ENCODE peak calls at places on chromosomes 7 and 10, in seven cellular contexts. K is Caco-2; V is endothelial cell of umbilical vein; Z is Peyer's patch; I is GM06990; U is AG04450; G is CD4-positive, CD25-positive, alpha-beta regulatory T cell. D is an unnamed sample. For H3K27me3, the result is how much of the 10 kb centered on the place peaks cover.

GRCh38 chr7:29609162-29610030 is 45.8 kb downstream of the PRR15 start:
- DNase-seq in I (no peak), V (peak), U (no peak), Z (peak), G (no peak), K (peak), D (peak)

GRCh38 chr10:48461623-48462481 is 143.0 kb downstream of the ARHGAP22 start:
- DNase-seq in I (no peak), V (no peak), K (no peak), Z (no peak), U (no peak), G (no peak), D (peak)

GRCh38 chr10:8240861-8241260 is 186.4 kb downstream of the GATA3 start:
- DNase-seq in G (no peak), K (no peak), V (no peak), Z (no peak), U (no peak), I (no peak), D (no peak)

GRCh38 chr7:131072505-131073091 is 255.1 kb upstream of the MKLN1 start:
- DNase-seq in K (peak), U (no peak), G (no peak), I (no peak), V (peak), Z (no peak), D (no peak)

GRCh38 chr10:113228570-113228969 is 278.5 kb downstream of the TCF7L2 start:
- DNase-seq in Z (no peak), I (no peak), V (no peak), G (no peak), U (no peak), K (no peak), D (no peak)

GRCh38 chr7:115630049-115630448 is 400.5 kb downstream of the TFEC start:
- DNase-seq in G (no peak), I (no peak), U (no peak), V (no peak), Z (no peak), K (no peak), D (no peak)

GRCh38 chr7:141014091-141014490 is 661 bp downstream of the MRPS33 start:
- DNase-seq in K (no peak), G (no peak), U (no peak), I (no peak), V (no peak), Z (no peak), D (peak)

GRCh38 chr10:95503526-95503925 is 57.6 kb downstream of the SORBS1 start:
- DNase-seq in U (no peak), V (no peak), K (no peak), Z (no peak), G (no peak), I (no peak), D (no peak)

GRCh38 chr10:112080284-112080683 is 103.3 kb downstream of the GPAM start:
- DNase-seq in I (no peak), G (no peak), K (no peak), Z (no peak), V (no peak), U (no peak), D (no peak)

GRCh38 chr10:110824152-110824441 is 47.6 kb upstream of the PDCD4 start:
- DNase-seq in Z (no peak), G (no peak), I (no peak), K (no peak), U (no peak), V (peak), D (no peak)

GRCh38 chr7:31129067-31129466 is 77.0 kb downstream of the ADCYAP1R1 start:
- DNase-seq in U (no peak), Z (no peak), G (no peak), K (no peak), I (no peak), V (no peak), D (no peak)

GRCh38 chr7:122304996-122305421 is 459 bp upstream of the FEZF1 start:
- DNase-seq in G (no peak), I (no peak), V (no peak), Z (no peak), K (no peak), U (no peak), D (no peak)

GRCh38 chr7:17965600-17965999 is 25.3 kb upstream of the SNX13 start:
- DNase-seq in U (no peak), Z (no peak), V (peak), G (no peak), K (no peak), I (no peak), D (no peak)

GRCh38 chr10:92972066-92972870 is 88.3 kb upstream of the CYP26C1 start:
- DNase-seq in U (no peak), V (peak), Z (peak), K (peak), G (no peak), I (no peak), D (peak)

GRCh38 chr10:122407375-122408125 is 33.0 kb downstream of the PLEKHA1 start:
- DNase-seq in K (no peak), G (peak), I (no peak), Z (no peak), U (no peak), V (peak), D (no peak)

GRCh38 chr10:47309403-47310089 is 9.5 kb downstream of the GDF10 start:
- DNase-seq in V (no peak), U (no peak), I (no peak), Z (peak), K (no peak), G (no peak), D (no peak)

GRCh38 chr7:107725138-107725740 is 18.7 kb upstream of the CBLL1 start:
- DNase-seq in U (peak), I (no peak), G (peak), Z (no peak), V (peak), K (peak), D (peak)

GRCh38 chr7:4689151-4689550 is 7.1 kb downstream of the FOXK1 start:
- DNase-seq in U (no peak), K (no peak), G (no peak), V (no peak), I (no peak), Z (no peak), D (no peak)

GRCh38 chr10:102267748-102268147 is 22.4 kb downstream of the GBF1 start:
- DNase-seq in K (no peak), U (peak), V (no peak), I (no peak), G (no peak), Z (no peak), D (no peak)

GRCh38 chr10:114537791-114538543 is 120.1 kb downstream of the ABLIM1 start:
- DNase-seq in G (no peak), U (no peak), Z (no peak), I (no peak), K (no peak), V (no peak), D (no peak)

GRCh38 chr7:19248681-19249080 is 103.5 kb upstream of the FERD3L start:
- DNase-seq in V (no peak), G (no peak), U (peak), K (no peak), I (no peak), Z (no peak), D (no peak)

GRCh38 chr7:47239034-47239433 is 342.9 kb downstream of the TNS3 start:
- DNase-seq in V (no peak), U (no peak), Z (no peak), I (no peak), K (no peak), G (no peak), D (no peak)

GRCh38 chr10:55374060-55374459 is 573.0 kb upstream of the PCDH15 start:
- DNase-seq in U (no peak), I (no peak), G (no peak), V (peak), Z (no peak), K (no peak), D (no peak)

GRCh38 chr7:13009517-13009916 is 322.1 kb downstream of the ARL4A start:
- DNase-seq in K (no peak), V (no peak), G (no peak), I (no peak), Z (no peak), U (no peak), D (no peak)

GRCh38 chr7:521221-522070 is 1.8 kb upstream of the PDGFA start:
- DNase-seq in V (peak), I (peak), G (no peak), U (no peak), K (peak), Z (peak), D (no peak)

GRCh38 chr10:99234067-99234738 is 1.4 kb downstream of the HPSE2 start:
- DNase-seq in K (no peak), G (no peak), Z (peak), U (no peak), V (peak), I (peak), D (peak)

GRCh38 chr7:156156734-156157408 is 344.6 kb upstream of the SHH start:
- DNase-seq in I (no peak), V (no peak), U (no peak), K (peak), Z (no peak), G (no peak), D (no peak)

GRCh38 chr7:123230603-123231002 is 30.8 kb upstream of the SLC13A1 start:
- DNase-seq in K (no peak), G (no peak), Z (no peak), V (no peak), I (no peak), U (no peak), D (no peak)

GRCh38 chr7:66576646-66577045 is 52.0 kb upstream of the KCTD7 start:
- DNase-seq in U (no peak), V (no peak), K (no peak), G (no peak), I (no peak), Z (no peak), D (no peak)

GRCh38 chr7:51031216-51031615 is 248.5 kb upstream of the GRB10 start:
- DNase-seq in K (no peak), U (no peak), Z (no peak), V (no peak), G (no peak), I (no peak), D (no peak)

GRCh38 chr10:90149563-90149962 is 448.2 kb downstream of the KIF20B start:
- DNase-seq in K (no peak), V (no peak), I (no peak), Z (no peak), U (no peak), G (no peak), D (no peak)

GRCh38 chr7:42193457-42194111 is 43.4 kb downstream of the GLI3 start:
- DNase-seq in G (no peak), V (no peak), I (no peak), K (no peak), U (no peak), Z (no peak), D (no peak)

GRCh38 chr7:29170781-29171180 is 23.8 kb upstream of the CHN2 start:
- DNase-seq in U (no peak), V (no peak), G (no peak), I (no peak), K (no peak), Z (no peak), D (no peak)

GRCh38 chr7:64035388-64035787 is 9.8 kb upstream of the ZNF727 start:
- DNase-seq in G (no peak), K (no peak), U (no peak), I (no peak), V (no peak), Z (no peak), D (no peak)

GRCh38 chr7:149196151-149196704 is 882 bp downstream of the ZNF282 start:
- DNase-seq in Z (no peak), K (no peak), G (no peak), I (peak), V (peak), U (no peak), D (peak)

GRCh38 chr10:93180402-93181040 is 106.8 kb downstream of the CYP26A1 start:
- DNase-seq in K (no peak), U (no peak), I (no peak), Z (no peak), G (no peak), V (no peak), D (peak)

GRCh38 chr7:111750168-111750715 is 187.9 kb upstream of the IMMP2L start:
- DNase-seq in V (no peak), U (no peak), K (no peak), Z (no peak), G (no peak), I (no peak), D (no peak)

GRCh38 chr10:48474764-48475365 is 130.0 kb downstream of the ARHGAP22 start:
- DNase-seq in V (no peak), I (no peak), K (no peak), U (no peak), Z (no peak), G (no peak), D (peak)

GRCh38 chr10:58957517-58957916 is 218.9 kb upstream of the PHYHIPL start:
- DNase-seq in G (no peak), Z (no peak), I (no peak), K (no peak), V (no peak), U (no peak), D (no peak)
- H3K27me3 ChIP-seq in G (under half), Z (under half), I (under half), K (under half), V (under half), U (under half), D (under half)

GRCh38 chr10:21217748-21218367 is 307.6 kb downstream of the SKIDA1 start:
- DNase-seq in I (no peak), U (no peak), K (no peak), G (no peak), Z (no peak), V (no peak), D (no peak)

GRCh38 chr10:21212912-21213311 is 312.6 kb downstream of the SKIDA1 start:
- DNase-seq in U (no peak), V (no peak), K (no peak), I (no peak), Z (no peak), G (no peak), D (no peak)

GRCh38 chr10:21214329-21214728 is 311.2 kb downstream of the SKIDA1 start:
- DNase-seq in Z (no peak), I (no peak), U (no peak), V (no peak), K (no peak), G (no peak), D (no peak)

GRCh38 chr10:21212275-21212674 is 313.2 kb downstream of the SKIDA1 start:
- DNase-seq in K (no peak), G (no peak), Z (no peak), V (no peak), U (no peak), I (no peak), D (no peak)

GRCh38 chr10:21217107-21217506 is 308.4 kb downstream of the SKIDA1 start:
- DNase-seq in I (no peak), V (no peak), K (no peak), G (no peak), U (no peak), Z (no peak), D (no peak)
- H3K27me3 ChIP-seq in I (under half), V (under half), K (under half), G (under half), U (under half), Z (under half), D (under half)

DNA sequence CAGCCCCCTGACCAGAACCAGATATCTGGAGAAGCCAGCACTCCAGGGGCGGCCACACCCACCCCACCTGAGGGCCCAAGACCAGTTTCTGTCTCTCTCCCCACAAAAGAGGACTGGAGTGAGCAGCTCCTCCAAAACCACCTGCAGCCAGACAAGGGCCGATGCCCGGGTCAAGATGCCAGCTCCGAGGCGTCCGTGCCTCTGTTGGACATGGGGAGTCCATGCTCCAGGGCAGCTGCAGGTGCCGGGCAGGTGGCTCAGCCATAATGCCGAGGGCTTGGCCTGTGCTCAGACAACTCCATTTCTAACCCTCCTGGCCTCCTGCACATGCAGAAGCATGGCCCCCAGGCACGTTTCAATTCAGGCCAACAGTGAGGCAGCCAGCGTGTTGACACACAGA is 234.6 kb downstream of the MAD1L1 start:
- DNase-seq in K (no peak), U (no peak), G (no peak), Z (no peak), I (no peak), V (no peak), D (no peak)
- H3K27me3 ChIP-seq in K (under half), U (under half), G (under half), Z (under half), I (under half), V (under half), D (under half)

DNA sequence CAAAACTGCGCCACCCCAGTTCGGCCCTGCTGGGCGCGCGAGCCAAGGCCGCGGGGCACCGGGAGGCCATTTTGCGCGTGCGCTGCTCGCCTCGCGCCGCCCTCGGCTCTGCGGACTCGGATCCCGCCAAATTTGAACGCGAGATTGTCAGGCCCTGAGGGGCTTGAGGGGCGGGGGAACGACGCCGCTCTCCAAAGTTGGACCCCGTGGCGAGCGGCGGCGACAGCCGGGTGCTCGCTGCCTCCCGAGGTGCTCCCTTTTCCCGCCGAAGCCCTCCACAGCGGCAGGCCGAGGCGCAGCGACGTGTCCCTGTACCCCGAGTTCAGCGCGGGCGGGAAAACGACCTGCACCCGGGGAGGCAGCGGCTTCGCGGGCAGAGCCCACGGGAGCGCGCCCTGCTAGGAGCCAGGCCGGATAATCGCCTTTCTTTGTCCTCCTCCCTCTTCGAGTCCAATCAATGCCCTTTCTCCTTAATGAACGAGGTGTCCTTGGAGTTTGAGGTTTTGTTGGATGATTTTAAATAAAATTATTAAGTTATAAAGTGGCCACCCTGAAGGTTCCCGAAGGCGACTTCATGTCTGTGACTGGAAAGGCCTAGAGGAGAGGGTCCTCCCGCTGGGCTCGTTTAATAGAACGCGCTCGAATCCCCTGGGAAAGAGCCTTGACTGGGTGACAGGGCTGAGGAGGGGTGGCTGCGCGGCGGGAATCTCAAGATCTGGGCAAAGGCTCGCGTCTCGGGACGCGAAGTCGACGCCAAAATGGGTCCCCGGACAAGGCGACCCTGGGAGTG is 10.7 kb upstream of the SPAG6 start:
- DNase-seq in U (no peak), V (no peak), I (no peak), G (no peak), K (peak), Z (peak), D (peak)
- H3K27me3 ChIP-seq in U (half or more), V (half or more), I (under half), G (under half), K (under half), Z (under half), D (half or more)